ENCODE peak calls at places on chromosomes 1 and 21, in six cellular contexts. T is HEK293T; E is stimulated activated CD8-positive, alpha-beta memory T cell treated with anti-CD3 and anti-CD28 coated beads, Interleukin-15, amount 100 ng/mL, for 24 hours; I is stimulated activated CD4-positive, alpha-beta T cell treated with anti-CD3 and anti-CD28 coated beads, Interleukin-1b, Interleukin-23, amount 100 ng/mL, for 4 hours; R is NCI-H1694; L is neural crest cell. A is an unnamed sample.

GRCh38 chr1:47785561-47786271 is 211.5 kb downstream of the TRABD2B start:
- DNase-seq in T (peak), E (no peak), I (no peak), R (no peak), L (no peak), A (no peak)

GRCh38 chr1:167136191-167136614 is 42.3 kb downstream of the STYXL2 start:
- DNase-seq in T (no peak), E (no peak), I (no peak), R (no peak), L (no peak), A (no peak)

GRCh38 chr21:41227357-41228005 is 59.5 kb downstream of the BACE2 start:
- DNase-seq in T (no peak), E (no peak), I (no peak), R (no peak), L (no peak), A (no peak)

GRCh38 chr1:176559474-176560390 is 96.8 kb downstream of the PAPPA2 start:
- DNase-seq in T (peak), E (no peak), I (no peak), R (peak), L (peak), A (peak)

GRCh38 chr1:216554934-216555333 is 131.7 kb upstream of the USH2A start:
- DNase-seq in T (no peak), E (no peak), I (no peak), R (no peak), L (no peak), A (no peak)

GRCh38 chr1:245216356-245217110 is 61.7 kb downstream of the KIF26B start:
- DNase-seq in T (no peak), E (no peak), I (no peak), R (no peak), L (peak), A (no peak)

GRCh38 chr1:63407002-63407401 is 39.6 kb downstream of the ALG6 start:
- DNase-seq in T (no peak), E (no peak), I (no peak), R (no peak), L (no peak), A (no peak)

GRCh38 chr1:8004803-8005573 is 21.1 kb downstream of the ERRFI1 start:
- DNase-seq in T (no peak), E (no peak), I (no peak), R (peak), L (no peak), A (peak)

GRCh38 chr1:16125088-16125470 is 30.8 kb downstream of the EPHA2 start:
- DNase-seq in T (no peak), E (no peak), I (no peak), R (no peak), L (no peak), A (no peak)

GRCh38 chr21:44305691-44306090 is 5.8 kb downstream of the PFKL start:
- DNase-seq in T (no peak), E (no peak), I (no peak), R (no peak), L (no peak), A (no peak)

GRCh38 chr1:206821493-206821892 is 43.9 kb upstream of the IL20 start:
- DNase-seq in T (no peak), E (no peak), I (no peak), R (no peak), L (no peak), A (no peak)

GRCh38 chr1:96185181-96185580 is 536.4 kb upstream of the PTBP2 start:
- DNase-seq in T (no peak), E (no peak), I (no peak), R (no peak), L (no peak), A (no peak)

GRCh38 chr1:2970311-2971145 is 50.7 kb upstream of the ACTRT2 start:
- DNase-seq in T (no peak), E (no peak), I (no peak), R (no peak), L (no peak), A (no peak)

GRCh38 chr1:184048841-184049240 is 2.7 kb upstream of the TSEN15 start:
- DNase-seq in T (no peak), E (no peak), I (no peak), R (no peak), L (no peak), A (no peak)

GRCh38 chr21:38756746-38757145 is 49.0 kb upstream of the ETS2 start:
- DNase-seq in T (no peak), E (no peak), I (no peak), R (no peak), L (no peak), A (no peak)

GRCh38 chr21:18460979-18461378 is 57.4 kb upstream of the TMPRSS15 start:
- DNase-seq in T (no peak), E (no peak), I (no peak), R (no peak), L (no peak), A (no peak)

GRCh38 chr1:242522304-242522945 is 2.1 kb downstream of the PLD5 start:
- DNase-seq in T (no peak), E (no peak), I (no peak), R (no peak), L (no peak), A (no peak)

GRCh38 chr1:45458894-45459293 is 32.1 kb downstream of the TESK2 start:
- DNase-seq in T (no peak), E (no peak), I (no peak), R (no peak), L (no peak), A (no peak)

GRCh38 chr1:18284750-18285532 is 177.3 kb downstream of the IGSF21 start:
- DNase-seq in T (no peak), E (no peak), I (no peak), R (no peak), L (no peak), A (peak)

GRCh38 chr1:201883266-201883665 is 5.4 kb upstream of the SHISA4 start:
- DNase-seq in T (no peak), E (no peak), I (no peak), R (no peak), L (no peak), A (no peak)